ENCODE peak calls at places on chromosomes 13 and 19, in six cellular contexts. S is PC-3; W is heart right ventricle; U is CD8-positive, alpha-beta memory T cell; J is lower lobe of right lung; B is mesendoderm. I is an unnamed sample.

GRCh38 chr13:113962975-113963374 is 10.9 kb downstream of the C13orf46 start:
- DNase-seq in S (no peak), J (peak; percentile 30), B (no peak), U (no peak), W (no peak), I (no peak)

GRCh38 chr19:35265126-35265995 is 3.4 kb upstream of the USF2 start:
- DNase-seq in S (peak; percentile 22), B (no peak), J (peak; percentile 24), U (no peak), W (no peak), I (no peak)

GRCh38 chr13:49412749-49413148 is 31.1 kb downstream of the CAB39L start:
- DNase-seq in B (no peak), W (no peak), J (no peak), S (no peak), U (no peak), I (no peak)

GRCh38 chr19:35087393-35087792 is 28.2 kb upstream of the FXYD3 start:
- DNase-seq in J (no peak), B (no peak), S (no peak), U (no peak), W (no peak), I (no peak)

GRCh38 chr13:49587311-49587847 is 2.0 kb upstream of the RCBTB1 start:
- DNase-seq in S (peak; percentile 29), B (no peak), W (no peak), U (no peak), J (no peak), I (no peak)

GRCh38 chr13:113400621-113401451 is 36.9 kb upstream of the GRTP1 start:
- DNase-seq in W (peak; percentile 70), U (no peak), B (no peak), J (peak; percentile 50), S (no peak), I (no peak)

GRCh38 chr13:102591988-102592781 is 4.6 kb upstream of the TPP2 start:
- DNase-seq in W (peak; percentile 68), J (peak; percentile 77), S (peak; percentile 58), B (peak; percentile 91), U (peak; percentile 58), I (peak; percentile 77)

GRCh38 chr13:76707360-76707759 is 178.8 kb downstream of the KCTD12 start:
- DNase-seq in S (no peak), U (no peak), W (no peak), J (no peak), B (no peak), I (no peak)

GRCh38 chr13:113129921-113130750 is 7.5 kb downstream of the F10 start:
- DNase-seq in S (no peak), B (no peak), U (no peak), W (no peak), J (peak; percentile 45), I (no peak)

GRCh38 chr13:24269803-24270202 is 39.6 kb upstream of the C1QTNF9 start:
- DNase-seq in J (no peak), U (no peak), B (no peak), W (no peak), S (no peak), I (peak; percentile 7)

GRCh38 chr13:24264976-24265375 is 44.4 kb upstream of the C1QTNF9 start:
- DNase-seq in B (no peak), S (no peak), U (peak; percentile 73), W (no peak), J (peak; percentile 75), I (no peak)

GRCh38 chr13:24265453-24265852 is 43.9 kb upstream of the C1QTNF9 start:
- DNase-seq in S (no peak), J (no peak), W (no peak), U (no peak), B (no peak), I (no peak)

GRCh38 chr13:24267801-24268200 is 41.6 kb upstream of the C1QTNF9 start:
- DNase-seq in W (no peak), J (no peak), U (no peak), B (no peak), S (no peak), I (no peak)

GRCh38 chr13:24267283-24267682 is 42.1 kb upstream of the C1QTNF9 start:
- DNase-seq in W (peak; percentile 27), U (no peak), B (no peak), S (no peak), J (no peak), I (peak; percentile 14)
- H3K4me3 ChIP-seq in W (peak overlapping the region; percentile 21), U (peak overlapping the region; percentile 61), B (no peak overlapping the region), S (no peak overlapping the region), J (peak overlapping the region; percentile 27), I (no peak overlapping the region)

GRCh38 chr13:112055417-112056206 is 11.3 kb upstream of the SOX1 start:
- DNase-seq in J (no peak), U (no peak), B (no peak), S (no peak), W (no peak), I (no peak)
- H3K27me3 ChIP-seq in J (peaks cover 100% of the 10 kb centered on the region), U (peaks cover 21% of the 10 kb centered on the region), B (peaks cover 87% of the 10 kb centered on the region), S (peaks cover 19% of the 10 kb centered on the region), W (peaks cover 100% of the 10 kb centered on the region), I (peaks cover 100% of the 10 kb centered on the region)

GRCh38 chr13:32737111-32737571 is 150.9 kb downstream of the PDS5B start:
- DNase-seq in J (no peak), W (no peak), B (no peak), U (no peak), S (no peak), I (no peak)
- H3K4me3 ChIP-seq in J (peak overlapping the region; percentile 42), W (peak overlapping the region; percentile 30), B (no peak overlapping the region), U (peak overlapping the region; percentile 46), S (no peak overlapping the region), I (no peak overlapping the region)

GRCh38 chr19:36685835-36686234 is 1.6 kb upstream of the ZNF567 start:
- DNase-seq in S (no peak), U (no peak), W (no peak), J (no peak), B (no peak), I (no peak)

GRCh38 chr19:36687214-36688056 is at the start of gene ZNF567:
- DNase-seq in S (peak; percentile 94), U (peak; percentile 98), B (peak; percentile 98), J (peak; percentile 99), W (peak; percentile 98), I (peak; percentile 99)

GRCh38 chr19:36688058-36688457 is 646 bp downstream of the ZNF567 start:
- DNase-seq in S (no peak), B (no peak), U (no peak), W (no peak), J (no peak), I (no peak)

DNA sequence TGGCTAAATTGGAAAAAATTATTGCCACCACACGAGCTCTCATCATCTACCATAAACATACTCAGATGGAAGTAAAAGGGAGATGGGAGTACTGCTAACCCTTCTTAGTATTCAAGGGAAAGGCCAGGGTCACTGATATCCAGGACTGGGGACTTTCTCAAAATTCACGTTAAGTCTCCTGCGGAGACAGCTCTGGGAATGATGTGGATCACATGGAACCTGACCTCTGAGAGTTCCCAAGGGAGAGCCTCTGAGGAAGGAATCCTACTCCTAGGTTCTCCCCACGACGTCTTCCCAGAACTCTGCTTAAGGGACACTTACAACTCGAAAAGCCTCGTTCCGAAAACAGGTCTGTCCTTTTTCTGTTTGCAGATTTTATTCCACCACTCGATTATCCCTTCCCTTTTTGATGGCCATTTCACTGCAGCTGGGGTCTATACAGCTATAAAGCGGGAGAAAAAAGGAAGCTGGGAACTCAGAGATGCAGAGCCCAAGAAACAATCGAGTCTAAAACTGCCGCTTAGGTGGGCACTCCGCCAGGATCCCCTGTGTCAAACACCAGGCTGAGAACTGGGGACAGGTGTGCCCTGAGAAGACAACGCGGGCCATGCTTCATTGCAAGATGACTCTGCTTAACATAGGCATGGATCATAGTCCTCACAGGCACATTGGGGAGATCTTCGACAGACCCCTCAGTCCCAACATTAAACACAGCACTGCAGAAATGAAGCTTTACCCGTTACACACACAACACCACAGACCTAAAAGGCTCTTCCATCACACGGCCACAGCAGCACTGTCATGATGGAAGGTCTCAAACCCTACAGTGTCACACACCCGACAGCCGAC is 823 bp upstream of the ZNF567 start:
- DNase-seq in B (peak; percentile 10), S (peak; percentile 2), W (peak; percentile 25), J (peak; percentile 47), U (no peak), I (peak; percentile 10)
- H3K27me3 ChIP-seq in B (no peaks in the 10 kb centered on the region), S (no peaks in the 10 kb centered on the region), W (no peaks in the 10 kb centered on the region), J (no peaks in the 10 kb centered on the region), U (no peaks in the 10 kb centered on the region), I (no peaks in the 10 kb centered on the region)

DNA sequence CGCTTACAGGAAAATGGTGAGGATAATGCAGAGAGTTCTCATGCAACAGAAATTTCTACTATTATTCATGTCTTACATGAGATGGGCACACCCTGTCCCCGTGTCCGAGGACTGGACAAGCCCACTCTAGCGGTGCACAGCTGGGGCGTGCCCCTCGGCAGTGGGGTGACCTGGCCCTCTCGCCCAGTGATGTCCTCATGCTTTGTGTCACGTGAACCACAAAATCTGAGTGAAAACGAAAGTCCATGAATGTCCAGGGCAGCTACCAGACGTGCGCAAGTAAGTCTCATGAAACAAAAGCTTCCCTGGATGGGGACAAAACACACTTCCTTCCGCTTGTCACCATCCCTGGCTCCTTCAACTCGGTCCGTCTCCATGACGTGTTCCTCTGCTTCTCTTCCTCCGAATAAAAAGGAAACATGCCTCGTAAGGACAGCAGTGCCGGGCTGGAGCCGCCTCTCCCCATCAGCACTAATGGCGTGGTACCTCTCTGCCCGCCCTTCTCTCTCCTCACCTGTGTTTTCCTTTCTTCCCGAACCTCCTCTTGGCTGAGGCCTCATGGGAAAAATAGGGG is 45.6 kb downstream of the ANKRD10 start:
- DNase-seq in S (no peak), J (no peak), W (peak; percentile 61), B (no peak), U (no peak), I (no peak)
- H3K4me3 ChIP-seq in S (peak overlapping the region; percentile 58), J (peak overlapping the region; percentile 41), W (peak overlapping the region; percentile 46), B (no peak overlapping the region), U (peak overlapping the region; percentile 24), I (no peak overlapping the region)

GRCh38 chr19:1760020-1760419 is 6.7 kb downstream of the ONECUT3 start:
- DNase-seq in J (no peak), S (no peak), W (no peak), U (no peak), B (no peak), I (no peak)
- H3K27me3 ChIP-seq in J (peaks cover 98% of the 10 kb centered on the region), S (peaks cover 20% of the 10 kb centered on the region), W (peaks cover 100% of the 10 kb centered on the region), U (peaks cover 50% of the 10 kb centered on the region), B (peaks cover 89% of the 10 kb centered on the region), I (peaks cover 100% of the 10 kb centered on the region)

GRCh38 chr19:48868196-48868886 is at the start of gene PLEKHA4:
- DNase-seq in S (no peak), J (peak; percentile 58), W (peak; percentile 84), U (no peak), B (no peak), I (no peak)
- H3K4me3 ChIP-seq in S (no peak within 1 kb of the TSS), J (peak within 1 kb of the TSS; percentile 42), W (peak within 1 kb of the TSS; percentile 47), U (no peak within 1 kb of the TSS), B (no peak within 1 kb of the TSS), I (no peak within 1 kb of the TSS)

DNA sequence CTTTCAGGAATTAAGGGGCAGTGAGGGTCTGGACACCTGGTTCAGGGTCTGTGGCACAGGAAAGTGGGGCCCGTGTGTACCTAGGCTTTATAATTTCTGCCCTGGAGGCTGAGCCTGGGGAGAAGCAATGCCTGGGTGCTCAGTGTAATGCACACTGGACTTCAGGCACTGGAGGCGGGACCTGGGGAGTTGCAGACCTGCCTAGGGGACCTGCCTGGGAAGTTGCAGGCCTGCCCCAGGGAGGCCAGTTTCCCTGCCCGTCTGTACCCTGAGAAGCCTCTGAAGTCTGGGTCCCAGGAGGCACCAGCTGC is 2.5 kb upstream of the TMEM59L start:
- DNase-seq in U (no peak), J (no peak), W (no peak), B (no peak), S (no peak), I (no peak)
- H3K27me3 ChIP-seq in U (peaks cover 77% of the 10 kb centered on the region), J (peaks cover 95% of the 10 kb centered on the region), W (peaks cover 96% of the 10 kb centered on the region), B (peaks cover 58% of the 10 kb centered on the region), S (peaks cover 86% of the 10 kb centered on the region), I (peaks cover 97% of the 10 kb centered on the region)

I was measured in cardiac muscle cell.